ENCODE peak calls at places on chromosomes 6 and 20, in eight cellular contexts. W is left cardiac atrium; H is mesothelial cell of epicardium; V is CD8-positive, alpha-beta memory T cell; P is NCI-H748 treated with DMSO at 0.1 percent for 48 hours; M is activated T-cell treated with anti-CD3 and anti-CD28 coated beads, Interleukin-2, amount 50 U/mL, for 4 hours; D is RKO; S is RPMI8226. C is an unnamed sample.

GRCh38 chr6:40845588-40845987 is 193.4 kb downstream of the UNC5CL start:
- DNase-seq in W (peak), S (peak), M (no peak), D (peak), P (peak), H (peak), V (no peak), C (no peak)

GRCh38 chr6:132715204-132715603 is 1.3 kb upstream of the VNN1 start:
- DNase-seq in P (no peak), H (no peak), D (peak), W (peak), M (no peak), S (peak), V (no peak), C (no peak)

GRCh38 chr6:31834367-31834703 is 6.8 kb downstream of the HSPA1B start:
- DNase-seq in H (peak), P (peak), S (peak), V (peak), W (peak), D (peak), M (no peak), C (peak)

GRCh38 chr6:105591053-105591452 is 188.2 kb upstream of the PREP start:
- DNase-seq in S (no peak), P (no peak), M (no peak), D (no peak), W (no peak), H (no peak), V (no peak), C (no peak)

GRCh38 chr6:26064619-26065257 is 22.5 kb upstream of the HFE start:
- DNase-seq in V (peak), D (peak), S (peak), P (peak), M (no peak), H (no peak), W (no peak), C (no peak)

GRCh38 chr20:38421915-38422314 is 13.2 kb downstream of the SNHG17 start:
- DNase-seq in D (no peak), W (no peak), M (no peak), V (no peak), S (no peak), H (no peak), P (no peak), C (no peak)

GRCh38 chr6:22600059-22600458 is 30.7 kb downstream of the HDGFL1 start:
- DNase-seq in W (no peak), H (no peak), M (no peak), V (no peak), S (no peak), D (no peak), P (no peak), C (no peak)

GRCh38 chr6:1952726-1953360 is 292.6 kb downstream of the GMDS start:
- DNase-seq in M (no peak), P (no peak), V (no peak), H (no peak), S (no peak), D (peak), W (no peak), C (no peak)

GRCh38 chr6:22892452-22892851 is 323.1 kb downstream of the HDGFL1 start:
- DNase-seq in D (peak), W (no peak), V (no peak), P (no peak), H (no peak), S (no peak), M (no peak), C (no peak)

GRCh38 chr6:138999949-139000725 is 12.1 kb upstream of the REPS1 start:
- DNase-seq in M (no peak), W (no peak), V (no peak), S (no peak), P (peak), H (no peak), D (no peak), C (no peak)

GRCh38 chr20:8244637-8245036 is 112.6 kb downstream of the PLCB1 start:
- DNase-seq in W (no peak), P (no peak), V (no peak), M (no peak), H (no peak), S (no peak), D (no peak), C (no peak)

GRCh38 chr6:27866370-27867050 is 45.7 kb downstream of the OR2B2 start:
- DNase-seq in S (peak), W (no peak), V (peak), H (peak), P (peak), D (no peak), M (no peak), C (no peak)

GRCh38 chr6:160221423-160221822 is 37.2 kb downstream of the SLC22A2 start:
- DNase-seq in D (peak), H (no peak), W (no peak), S (no peak), V (no peak), M (no peak), P (no peak), C (no peak)

GRCh38 chr6:14705841-14706377 is 540.0 kb upstream of the JARID2 start:
- DNase-seq in V (no peak), P (no peak), S (no peak), M (no peak), D (no peak), H (no peak), W (no peak), C (no peak)

GRCh38 chr6:47922391-47922790 is 140.6 kb downstream of the OPN5 start:
- DNase-seq in V (no peak), H (no peak), P (no peak), M (no peak), D (no peak), W (no peak), S (no peak), C (no peak)

GRCh38 chr6:102853249-102853955 is 1459.9 kb downstream of the GRIK2 start:
- DNase-seq in V (no peak), D (no peak), M (no peak), W (no peak), P (peak), S (no peak), H (no peak), C (no peak)

C was measured in suprapubic skin.